ENCODE peak calls at places on chromosomes 12 and 14, in five cellular contexts. P, Z, G, E and K are unnamed samples.

GRCh38 chr12:104694711-104695110 is 238.0 kb downstream of the CHST11 start:
- DNase-seq in E (no peak), G (peak; percentile 33), Z (no peak), P (no peak), K (no peak)

GRCh38 chr12:115597157-115597712 is 680.3 kb downstream of the MED13L start:
- DNase-seq in G (peak; percentile 61), P (peak; percentile 35), E (no peak), Z (no peak), K (peak; percentile 77)

GRCh38 chr14:32201196-32201815 is 539 bp upstream of the RNU6-7 start:
- DNase-seq in E (peak; percentile 97), G (peak; percentile 74), Z (peak; percentile 80), P (peak; percentile 33), K (peak; percentile 97)

GRCh38 chr12:56931474-56931978 is 2.7 kb downstream of the SDR9C7 start:
- DNase-seq in E (no peak), P (peak; percentile 57), Z (no peak), G (peak; percentile 83), K (no peak)

GRCh38 chr12:10362828-10363664 is 26.8 kb downstream of the KLRK1 start:
- DNase-seq in Z (no peak), G (peak; percentile 52), P (no peak), E (no peak), K (no peak)

GRCh38 chr12:8860165-8860961 is 37.9 kb downstream of the A2ML1 start:
- DNase-seq in E (peak; percentile 84), G (peak; percentile 49), P (peak; percentile 54), Z (peak; percentile 26), K (peak; percentile 75)

GRCh38 chr12:111759276-111759675 is 7.5 kb upstream of the ALDH2 start:
- DNase-seq in G (no peak), Z (no peak), E (no peak), P (no peak), K (no peak)

GRCh38 chr12:85519163-85519562 is 239.1 kb downstream of the ALX1 start:
- DNase-seq in G (no peak), Z (no peak), P (no peak), E (no peak), K (no peak)

GRCh38 chr14:103887170-103887501 is 39.8 kb upstream of the PPP1R13B start:
- DNase-seq in G (no peak), Z (no peak), P (no peak), E (no peak), K (no peak)

GRCh38 chr12:88144546-88145468 is 2.7 kb downstream of the TMTC3 start:
- DNase-seq in G (no peak), P (no peak), Z (no peak), E (no peak), K (no peak)

GRCh38 chr12:92978607-92979006 is 49.5 kb upstream of the EEA1 start:
- DNase-seq in P (no peak), Z (no peak), G (no peak), E (no peak), K (no peak)

GRCh38 chr12:50546441-50547318 is 41.9 kb downstream of the DIP2B start:
- DNase-seq in E (no peak), G (no peak), Z (no peak), P (no peak), K (no peak)

GRCh38 chr12:29750928-29751220 is 32.9 kb downstream of the TMTC1 start:
- DNase-seq in P (no peak), G (no peak), Z (no peak), E (no peak), K (no peak)
- H2BK120ac ChIP-seq in P (no peak overlapping the region), G (no peak overlapping the region), Z (no peak overlapping the region), E (no peak overlapping the region), K (no peak overlapping the region)

GRCh38 chr12:6328045-6328779 is 13.7 kb downstream of the TNFRSF1A start:
- DNase-seq in Z (no peak), E (no peak), P (no peak), G (no peak), K (peak; percentile 26)

GRCh38 chr12:6328945-6329692 is 12.8 kb downstream of the TNFRSF1A start:
- DNase-seq in Z (no peak), E (peak; percentile 91), P (no peak), G (no peak), K (no peak)

GRCh38 chr12:6327591-6328041 is 14.3 kb downstream of the TNFRSF1A start:
- DNase-seq in Z (no peak), G (no peak), E (no peak), P (no peak), K (no peak)

GRCh38 chr12:6326316-6326959 is 15.4 kb downstream of the TNFRSF1A start:
- DNase-seq in G (peak; percentile 82), Z (no peak), P (peak; percentile 52), E (peak; percentile 90), K (peak; percentile 45)

GRCh38 chr12:6327159-6327558 is 14.7 kb downstream of the TNFRSF1A start:
- DNase-seq in G (no peak), P (no peak), E (no peak), Z (no peak), K (no peak)
- H2BK120ac ChIP-seq in G (no peak overlapping the region), P (no peak overlapping the region), E (no peak overlapping the region), Z (no peak overlapping the region), K (no peak overlapping the region)

DNA sequence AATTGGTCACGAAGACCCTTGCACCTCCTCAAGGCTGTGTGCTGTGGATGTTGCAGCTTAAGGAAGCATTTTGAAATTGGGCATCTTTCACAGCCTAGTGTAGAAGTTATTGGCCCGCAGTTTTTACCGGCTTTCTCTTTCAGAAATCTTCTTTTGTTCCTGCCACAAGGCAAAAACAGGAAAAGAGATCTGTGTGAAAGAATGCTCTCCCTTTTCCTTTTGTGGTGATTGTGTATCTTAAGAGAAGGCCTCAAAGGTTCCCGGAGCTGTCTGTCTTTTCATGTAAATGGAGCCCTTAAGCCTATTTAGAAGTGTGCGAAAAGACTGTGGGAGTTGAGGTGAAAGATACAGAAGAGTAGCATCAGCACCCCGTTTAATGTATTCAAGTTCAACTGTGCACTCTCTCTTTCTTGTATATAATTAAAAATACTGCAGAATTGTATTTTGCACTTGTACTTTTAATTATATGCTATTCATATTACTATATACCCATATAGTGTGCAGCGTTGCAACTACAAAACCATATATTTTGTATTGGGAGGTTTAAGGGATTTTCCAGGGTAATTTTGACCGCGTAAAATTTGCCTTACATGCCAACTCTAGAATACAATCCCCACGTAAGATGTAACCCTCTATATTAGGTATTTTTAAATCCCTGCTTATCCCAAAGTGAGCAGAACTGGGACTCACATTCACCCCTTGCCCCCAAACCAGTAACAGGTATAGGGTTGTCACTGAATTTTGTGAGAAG is 441.7 kb downstream of the RAD51B start:
- DNase-seq in Z (peak; percentile 53), G (no peak), E (no peak), P (no peak), K (no peak)
- H2BK120ac ChIP-seq in Z (no peak overlapping the region), G (no peak overlapping the region), E (peak overlapping the region; percentile 44), P (no peak overlapping the region), K (peak overlapping the region; percentile 60)

DNA sequence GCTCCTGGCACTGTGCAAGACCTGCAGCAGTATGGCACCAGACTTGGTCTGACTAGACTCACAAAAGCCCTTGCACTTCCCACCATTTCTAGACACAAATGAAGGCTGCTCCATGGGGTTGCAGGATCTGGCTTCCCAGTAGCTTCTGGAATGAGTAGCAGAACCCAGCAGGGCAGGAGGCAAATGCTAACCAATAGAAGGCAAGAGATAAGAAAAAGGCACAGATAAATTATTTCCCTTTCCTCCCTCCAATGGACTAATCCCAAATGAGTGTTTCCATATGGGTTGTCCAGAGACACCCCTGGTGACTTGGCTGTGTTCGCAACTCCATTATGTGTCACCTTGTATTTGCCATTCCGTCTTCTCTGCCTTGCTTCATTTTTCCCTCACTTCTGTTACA is 49.7 kb downstream of the KIF21A start:
- DNase-seq in P (no peak), E (no peak), G (no peak), Z (no peak), K (no peak)
- H2BK120ac ChIP-seq in P (no peak overlapping the region), E (no peak overlapping the region), G (no peak overlapping the region), Z (no peak overlapping the region), K (no peak overlapping the region)

GRCh38 chr12:65825573-65826512 is 1.6 kb downstream of the HMGA2 start:
- DNase-seq in G (peak; percentile 56), P (peak; percentile 41), E (peak; percentile 58), Z (peak; percentile 48), K (peak; percentile 21)
- H2BK120ac ChIP-seq in G (peak overlapping the region; percentile 100), P (peak overlapping the region; percentile 81), E (no peak overlapping the region), Z (no peak overlapping the region), K (peak overlapping the region; percentile 88)

GRCh38 chr12:110466791-110467190 is 1.3 kb downstream of the GPN3 start:
- DNase-seq in Z (no peak), G (no peak), P (no peak), E (no peak), K (no peak)

GRCh38 chr12:110465024-110465423 is 3.0 kb downstream of the GPN3 start:
- DNase-seq in P (no peak), E (no peak), G (no peak), Z (no peak), K (no peak)

GRCh38 chr12:110467847-110468211 is 228 bp downstream of the GPN3 start:
- DNase-seq in G (no peak), E (no peak), P (no peak), Z (no peak), K (no peak)

DNA sequence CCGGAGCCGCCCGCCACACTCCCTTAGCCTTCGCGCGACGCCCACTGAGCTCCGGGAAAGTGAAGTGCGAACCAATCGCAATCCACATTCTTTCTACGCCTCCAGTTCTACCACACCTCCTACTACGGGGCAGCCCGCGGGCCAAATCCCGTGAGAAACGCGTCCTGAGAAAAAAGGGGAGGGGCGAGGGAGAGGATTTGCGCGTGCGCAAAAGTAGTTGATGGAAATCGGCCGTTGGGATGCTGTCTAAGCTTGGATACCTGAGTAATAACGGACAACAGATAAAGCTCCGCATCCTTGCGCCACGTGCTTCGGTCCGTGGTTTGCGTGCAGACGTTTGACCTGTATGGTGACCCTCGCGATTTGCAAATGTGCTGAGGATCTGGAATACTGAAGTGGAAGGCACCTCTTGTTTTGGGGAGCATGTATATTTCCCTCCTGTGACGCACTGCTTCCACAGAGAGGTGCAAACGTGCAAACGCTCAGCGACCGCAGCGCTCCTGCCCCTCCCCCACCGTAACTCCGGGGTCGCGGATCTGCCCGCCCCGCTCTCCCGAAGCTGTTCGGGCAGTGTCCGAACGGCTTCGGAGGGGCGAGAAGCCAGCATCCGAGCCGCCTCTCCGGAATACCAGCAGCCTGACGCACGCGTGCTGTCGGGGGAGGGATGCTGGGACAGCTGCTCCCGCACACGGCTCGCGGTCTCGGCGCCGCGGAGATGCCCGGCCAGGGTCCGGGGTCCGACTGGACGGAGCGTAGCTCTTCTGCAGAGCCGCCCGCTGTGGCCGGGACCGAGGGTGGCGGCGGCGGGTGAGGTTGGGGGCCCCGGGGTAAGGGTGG is at the start of the genes FAM216A and GPN3:
- DNase-seq in E (peak; percentile 98), Z (peak; percentile 99), P (peak; percentile 98), G (peak; percentile 99), K (peak; percentile 98)
- H2BK120ac ChIP-seq in E (peak within 1 kb of the TSS; percentile 70), Z (peak within 1 kb of the TSS; percentile 95), P (peak within 1 kb of the TSS; percentile 81), G (peak within 1 kb of the TSS; percentile 96), K (no peak within 1 kb of the TSS)